ENCODE peak calls at places on chromosomes 5 and 9, in eight cellular contexts. Y is OCI-LY7, I is caudate nucleus, R is iPS-NIHi11, K is hippocampal formation, V is fibroblast of the aortic adventitia, U is NCI-H345, N is cardiac muscle cell. L is an unnamed sample.

GRCh38 chr9:29208670-29209069 is 1635.4 kb upstream of the C9orf72 start:
- DNase-seq in V (no peak), Y (no peak), K (no peak), I (no peak), R (no peak), N (no peak), U (no peak), L (no peak)

GRCh38 chr9:121885345-121885901 is 207.7 kb downstream of the TTLL11 start:
- DNase-seq in U (no peak), N (no peak), K (no peak), I (no peak), V (peak), Y (peak), R (no peak), L (no peak)

GRCh38 chr9:89911721-89912604 is 307.2 kb downstream of the GADD45G start:
- DNase-seq in I (no peak), K (no peak), R (no peak), Y (no peak), N (no peak), U (no peak), V (no peak), L (peak)

GRCh38 chr5:164235176-164235914 is 729.9 kb downstream of the MAT2B start:
- DNase-seq in Y (no peak), K (no peak), R (no peak), V (peak), I (no peak), U (no peak), N (no peak), L (no peak)

GRCh38 chr5:6701500-6701899 is 11.7 kb upstream of the TENT4A start:
- DNase-seq in V (no peak), R (no peak), I (no peak), N (no peak), U (no peak), K (no peak), Y (no peak), L (no peak)

GRCh38 chr5:36389245-36389644 is 87.5 kb upstream of the RANBP3L start:
- DNase-seq in U (no peak), R (no peak), I (no peak), N (no peak), Y (no peak), K (no peak), V (peak), L (peak)

GRCh38 chr5:139743001-139743771 is 52.4 kb upstream of the PSD2 start:
- DNase-seq in K (no peak), I (no peak), N (no peak), V (no peak), U (no peak), R (no peak), Y (no peak), L (no peak)

GRCh38 chr9:86494644-86495081 is 140.5 kb upstream of the TUT7 start:
- DNase-seq in K (no peak), V (peak), Y (no peak), U (no peak), R (no peak), I (no peak), N (no peak), L (no peak)

GRCh38 chr5:41877408-41877807 is 7.2 kb upstream of the OXCT1 start:
- DNase-seq in R (no peak), V (no peak), Y (no peak), K (no peak), I (no peak), U (no peak), N (no peak), L (no peak)

GRCh38 chr5:33227247-33227646 is 213.5 kb upstream of the TARS1 start:
- DNase-seq in R (no peak), K (no peak), N (no peak), I (no peak), Y (no peak), U (no peak), V (no peak), L (no peak)

GRCh38 chr5:124064956-124065355 is 553.0 kb downstream of the CSNK1G3 start:
- DNase-seq in K (no peak), U (no peak), V (no peak), I (no peak), R (no peak), N (no peak), Y (no peak), L (no peak)

GRCh38 chr5:31781772-31782171 is 142.8 kb downstream of the PDZD2 start:
- DNase-seq in R (no peak), N (no peak), Y (no peak), K (no peak), V (no peak), I (no peak), U (no peak), L (no peak)

GRCh38 chr5:139848508-139849100 is 53.0 kb downstream of the PSD2 start:
- DNase-seq in Y (no peak), I (no peak), N (no peak), V (no peak), K (no peak), R (peak), U (no peak), L (peak)

GRCh38 chr9:98808411-98808815 is 943 bp downstream of the GALNT12 start:
- DNase-seq in I (no peak), V (no peak), R (peak), K (no peak), N (no peak), Y (no peak), U (peak), L (no peak)

GRCh38 chr9:33295571-33295970 is 5.3 kb downstream of the NFX1 start:
- DNase-seq in Y (no peak), V (no peak), R (no peak), K (no peak), N (no peak), I (no peak), U (no peak), L (no peak)

GRCh38 chr5:142866563-142867275 is 96.5 kb downstream of the ARHGAP26 start:
- DNase-seq in V (peak), K (no peak), U (peak), Y (peak), R (peak), N (peak), I (no peak), L (peak)

GRCh38 chr5:169778622-169779596 is 141.8 kb downstream of the DOCK2 start:
- DNase-seq in U (no peak), Y (peak), R (no peak), I (no peak), N (no peak), V (no peak), K (no peak), L (no peak)

GRCh38 chr5:106454651-106455415 is 1215.9 kb downstream of the EFNA5 start:
- DNase-seq in I (no peak), R (peak), V (peak), Y (peak), N (peak), K (peak), U (no peak), L (peak)